ENCODE peak calls at places on chromosomes 5 and 9, in four cellular contexts. O is endothelial cell of umbilical vein, T is hepatocyte, Y is psoas muscle. Z is an unnamed sample.

GRCh38 chr5:179900707-179901106 is 7.0 kb downstream of the TBC1D9B start:
- DNase-seq in O (no peak), Y (peak; percentile 84), T (no peak), Z (no peak)

GRCh38 chr5:72387985-72388384 is 67.8 kb downstream of the PTCD2 start:
- DNase-seq in O (peak; percentile 90), T (no peak), Y (no peak), Z (peak; percentile 49)

GRCh38 chr5:163682226-163682625 is 176.8 kb downstream of the MAT2B start:
- DNase-seq in T (no peak), Y (no peak), O (no peak), Z (no peak)

GRCh38 chr5:141960449-141961323 is 2.7 kb upstream of the PCDH12 start:
- DNase-seq in T (peak; percentile 92), O (peak; percentile 88), Y (peak; percentile 93), Z (peak; percentile 83)

GRCh38 chr5:163887854-163888253 is 382.4 kb downstream of the MAT2B start:
- DNase-seq in Y (no peak), O (no peak), T (no peak), Z (no peak)

GRCh38 chr5:81506900-81507588 is 113.1 kb upstream of the ACOT12 start:
- DNase-seq in T (peak; percentile 86), O (peak; percentile 94), Y (no peak), Z (peak; percentile 31)

GRCh38 chr5:3026651-3027050 is 275.2 kb upstream of the IRX2 start:
- DNase-seq in O (no peak), T (no peak), Y (no peak), Z (no peak)

GRCh38 chr5:122704247-122705036 is 70.4 kb upstream of the SNX2 start:
- DNase-seq in O (peak; percentile 39), Y (no peak), T (peak; percentile 67), Z (peak; percentile 27)

GRCh38 chr9:129910628-129911567 is 75.6 kb downstream of the USP20 start:
- DNase-seq in T (peak; percentile 78), Y (no peak), O (peak; percentile 91), Z (peak; percentile 81)

DNA sequence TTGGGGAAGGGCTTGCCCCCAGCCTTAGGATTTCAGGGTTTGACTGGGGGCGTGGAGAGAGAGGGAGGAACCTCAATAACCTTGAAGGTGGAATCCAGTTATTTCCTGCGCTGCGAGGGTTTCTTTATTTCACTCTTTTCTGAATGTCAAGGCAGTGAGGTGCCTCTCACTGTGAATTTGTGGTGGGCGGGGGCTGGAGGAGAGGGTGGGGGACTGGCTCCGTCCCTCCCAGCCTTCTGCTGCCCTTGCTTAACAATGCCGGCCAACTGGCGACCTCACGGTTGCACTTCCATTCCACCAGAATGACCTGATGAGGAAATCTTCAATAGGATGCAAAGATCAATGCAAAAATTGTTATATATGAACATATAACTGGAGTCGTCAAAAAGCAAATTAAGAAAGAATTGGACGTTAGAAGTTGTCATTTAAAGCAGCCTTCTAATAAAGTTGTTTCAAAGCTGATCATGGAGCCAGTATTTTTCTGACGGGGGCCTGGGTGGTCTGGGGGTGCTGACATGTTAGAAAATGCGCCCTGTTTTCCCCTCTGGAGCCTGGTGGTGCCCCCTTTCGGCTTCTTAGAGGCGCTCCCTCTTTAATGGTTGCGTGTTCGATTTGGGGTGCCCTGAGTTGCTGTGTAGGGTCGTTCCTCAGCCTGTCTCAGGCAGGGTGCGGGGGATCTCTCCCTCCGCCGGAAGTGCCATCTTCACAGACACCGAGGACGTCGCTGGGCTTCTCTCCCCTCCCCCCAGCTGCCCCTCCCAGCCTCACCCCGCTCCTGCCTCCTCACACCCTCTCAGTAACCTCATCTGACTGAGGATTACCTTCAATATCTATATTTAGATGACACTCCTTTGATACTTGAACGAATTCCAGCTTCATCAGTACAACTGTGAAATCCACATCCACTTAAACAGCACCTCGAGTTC is 18.5 kb downstream of the PTGES2 start:
- DNase-seq in O (no peak), T (peak; percentile 28), Y (peak; percentile 85), Z (no peak)
- H3K27ac ChIP-seq in O (no peak overlapping the region), T (peak overlapping the region; percentile 76), Y (peak overlapping the region; percentile 97), Z (no peak overlapping the region)

GRCh38 chr9:134431626-134432025 is 105.4 kb downstream of the RXRA start:
- DNase-seq in O (no peak), Y (no peak), T (no peak), Z (no peak)

GRCh38 chr9:134433909-134434895 is 107.9 kb downstream of the RXRA start:
- DNase-seq in Y (peak; percentile 64), T (peak; percentile 46), O (no peak), Z (no peak)

GRCh38 chr9:134434896-134435506 is 108.7 kb downstream of the RXRA start:
- DNase-seq in O (peak; percentile 94), Y (peak; percentile 98), T (peak; percentile 96), Z (peak; percentile 87)

GRCh38 chr9:134433101-134433500 is 106.8 kb downstream of the RXRA start:
- DNase-seq in O (peak; percentile 39), T (no peak), Y (peak; percentile 84), Z (peak; percentile 67)

GRCh38 chr9:134432471-134432870 is 106.2 kb downstream of the RXRA start:
- DNase-seq in Y (no peak), T (no peak), O (no peak), Z (no peak)
- H3K4me1 ChIP-seq in Y (peaks cover 73% of the 10 kb centered on the region), T (peaks cover 43% of the 10 kb centered on the region), O (peaks cover 7% of the 10 kb centered on the region), Z (peaks cover 52% of the 10 kb centered on the region)

GRCh38 chr9:2972475-2972874 is 128.6 kb upstream of the PUM3 start:
- DNase-seq in T (no peak), O (no peak), Y (no peak), Z (no peak)
- H3K4me3 ChIP-seq in T (no peak overlapping the region), O (no peak overlapping the region), Y (no peak overlapping the region), Z (no peak overlapping the region)

GRCh38 chr5:168891175-168891812 is 312.1 kb upstream of the PANK3 start:
- DNase-seq in Y (no peak), O (no peak), T (no peak), Z (no peak)
- H3K27ac ChIP-seq in Y (no peak overlapping the region), O (no peak overlapping the region), T (no peak overlapping the region), Z (no peak overlapping the region)

DNA sequence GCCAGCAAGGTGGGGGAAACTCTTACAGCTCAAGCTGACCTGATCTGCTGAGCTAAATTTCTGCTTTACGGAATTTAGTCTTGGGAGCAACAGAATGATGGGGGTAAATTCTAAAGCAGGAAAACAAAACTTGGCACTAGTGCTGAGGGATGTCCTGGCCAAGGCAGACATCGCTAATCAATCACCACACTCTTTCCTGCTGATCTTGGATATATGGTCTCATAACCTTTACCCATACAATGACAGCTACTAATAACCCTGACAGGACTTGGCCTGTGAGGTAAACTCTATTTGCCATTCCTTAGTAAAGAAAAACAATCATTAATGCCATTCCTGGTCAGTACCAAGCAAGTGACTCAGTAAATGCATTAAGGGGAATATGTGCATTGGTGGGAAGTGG is 51.5 kb downstream of the PPARGC1B start:
- DNase-seq in O (peak; percentile 20), Y (no peak), T (no peak), Z (no peak)
- H3K4me1 ChIP-seq in O (peaks cover 8% of the 10 kb centered on the region), Y (peaks cover 53% of the 10 kb centered on the region), T (peaks cover 22% of the 10 kb centered on the region), Z (no peaks in the 10 kb centered on the region)

DNA sequence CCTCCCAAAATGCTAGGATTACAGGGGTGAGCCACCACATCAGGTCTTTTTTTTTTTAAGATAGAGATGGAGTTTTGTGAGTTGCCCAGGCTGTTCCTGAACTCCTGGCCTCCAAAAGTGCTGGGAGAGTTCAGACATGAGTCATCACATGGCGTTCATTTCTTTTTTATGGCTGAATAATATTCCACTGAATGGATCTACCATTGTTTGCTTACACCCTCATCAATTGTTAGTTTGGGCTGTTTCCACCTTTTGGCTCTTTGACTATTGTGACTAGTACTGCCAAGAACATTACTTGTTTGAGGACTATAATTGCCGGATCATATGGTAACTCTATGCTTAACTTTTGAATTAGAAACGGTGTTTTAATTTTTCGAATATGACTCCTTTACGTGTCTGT is 787 bp upstream of the N4BP3 start:
- DNase-seq in O (no peak), T (no peak), Y (no peak), Z (no peak)
- H3K4me3 ChIP-seq in O (no peak overlapping the region), T (no peak overlapping the region), Y (peak overlapping the region; percentile 64), Z (no peak overlapping the region)

GRCh38 chr5:19314840-19315239 is 673.2 kb downstream of the CDH18 start:
- DNase-seq in O (no peak), Y (no peak), T (peak; percentile 23), Z (no peak)
- H3K27ac ChIP-seq in O (no peak overlapping the region), Y (no peak overlapping the region), T (no peak overlapping the region), Z (no peak overlapping the region)

Z was measured in SJSA1.